ENCODE peak calls at places on chromosomes 11 and 22, in four cellular contexts. Y is SJSA1, F is OCI-LY7, L is aorta. Q is an unnamed sample.
A peak's percentile ranks its signal among the peaks of the same experiment; 100 is the strongest.

GRCh38 chr11:132062541-132062940 is 692.1 kb downstream of the NTM start:
- DNase-seq in F (no peak), L (no peak), Y (peak; percentile 54), Q (no peak)

GRCh38 chr11:102911758-102912481 is 37.1 kb upstream of the MMP12 start:
- DNase-seq in F (no peak), L (no peak), Y (no peak), Q (no peak)

GRCh38 chr22:46273432-46274148 is 5.8 kb downstream of the TTC38 start:
- DNase-seq in Y (no peak), F (no peak), L (no peak), Q (no peak)

GRCh38 chr11:17991799-17992433 is 20.9 kb downstream of the SERGEF start:
- DNase-seq in F (peak; percentile 68), Y (peak; percentile 36), L (no peak), Q (no peak)

GRCh38 chr11:129999407-129999806 is 3.2 kb downstream of the PRDM10 start:
- DNase-seq in Y (no peak), L (no peak), F (no peak), Q (no peak)

GRCh38 chr11:35360059-35360530 is 59.3 kb downstream of the SLC1A2 start:
- DNase-seq in Y (no peak), L (no peak), F (no peak), Q (no peak)

GRCh38 chr22:37186997-37187522 is 987 bp downstream of the C1QTNF6 start:
- DNase-seq in Y (peak; percentile 20), L (peak; percentile 24), F (no peak), Q (peak; percentile 18)

GRCh38 chr11:86577663-86578636 is 94.5 kb downstream of the ME3 start:
- DNase-seq in F (no peak), Y (peak; percentile 67), L (peak; percentile 73), Q (peak; percentile 78)

GRCh38 chr11:69908511-69909220 is 89.5 kb upstream of the FGF3 start:
- DNase-seq in L (peak; percentile 17), F (no peak), Y (no peak), Q (no peak)

GRCh38 chr22:42696331-42696967 is 24.2 kb downstream of the A4GALT start:
- DNase-seq in L (no peak), Y (no peak), F (peak; percentile 88), Q (no peak)

GRCh38 chr22:42695294-42695693 is 25.4 kb downstream of the A4GALT start:
- DNase-seq in F (no peak), Y (no peak), L (peak; percentile 83), Q (peak; percentile 55)

GRCh38 chr22:42692239-42693054 is 28.2 kb downstream of the A4GALT start:
- DNase-seq in F (peak; percentile 72), L (no peak), Y (no peak), Q (peak; percentile 42)

GRCh38 chr22:42693055-42693762 is 27.5 kb downstream of the A4GALT start:
- DNase-seq in L (no peak), F (no peak), Y (no peak), Q (peak; percentile 51)

GRCh38 chr22:42693763-42694683 is 26.6 kb downstream of the A4GALT start:
- DNase-seq in F (no peak), Y (no peak), L (no peak), Q (peak; percentile 43)
- H3K4me3 ChIP-seq in F (no peak overlapping the region), Y (no peak overlapping the region), L (no peak overlapping the region), Q (no peak overlapping the region)

GRCh38 chr11:111387318-111387863 is 8.3 kb upstream of the POU2AF1 start:
- DNase-seq in F (no peak), Y (no peak), L (no peak), Q (no peak)
- H3K4me1 ChIP-seq in F (peaks cover 52% of the 10 kb centered on the region), Y (no peaks in the 10 kb centered on the region), L (no peaks in the 10 kb centered on the region), Q (no peaks in the 10 kb centered on the region)

GRCh38 chr11:43774786-43775185 is 94.2 kb downstream of the HSD17B12 start:
- DNase-seq in F (no peak), Y (no peak), L (no peak), Q (no peak)

GRCh38 chr11:43784301-43784700 is 96.3 kb upstream of the ALKBH3 start:
- DNase-seq in L (no peak), Y (no peak), F (no peak), Q (no peak)

GRCh38 chr11:43784866-43785265 is 95.8 kb upstream of the ALKBH3 start:
- DNase-seq in Y (no peak), F (no peak), L (no peak), Q (no peak)

GRCh38 chr11:43779306-43779705 is 98.8 kb downstream of the HSD17B12 start:
- DNase-seq in L (no peak), Y (no peak), F (no peak), Q (no peak)
- H3K4me3 ChIP-seq in L (no peak overlapping the region), Y (no peak overlapping the region), F (no peak overlapping the region), Q (no peak overlapping the region)

GRCh38 chr11:63565728-63566127 is 2.5 kb upstream of the PLAAT2 start:
- DNase-seq in L (no peak), F (no peak), Y (no peak), Q (no peak)

GRCh38 chr11:63567044-63567840 is 4.1 kb upstream of the PLAAT2 start:
- DNase-seq in Y (peak; percentile 99), F (peak; percentile 85), L (no peak), Q (no peak)

GRCh38 chr11:63563201-63564055 is at the start of gene PLAAT2:
- DNase-seq in L (no peak), Y (no peak), F (no peak), Q (no peak)

GRCh38 chr11:63564056-63564784 is 1.0 kb upstream of the PLAAT2 start:
- DNase-seq in Y (no peak), F (no peak), L (no peak), Q (no peak)

GRCh38 chr11:63564785-63565350 is 1.7 kb upstream of the PLAAT2 start:
- DNase-seq in Y (peak; percentile 28), F (no peak), L (no peak), Q (no peak)
- H3K4me1 ChIP-seq in Y (peaks cover 36% of the 10 kb centered on the region), F (peaks cover 42% of the 10 kb centered on the region), L (no peaks in the 10 kb centered on the region), Q (peaks cover 4% of the 10 kb centered on the region)

GRCh38 chr22:44701824-44702478 is at the start of gene PRR5:
- DNase-seq in L (peak; percentile 87), Y (peak; percentile 39), F (peak; percentile 78), Q (peak; percentile 92)

GRCh38 chr22:44704159-44705021 is 2.4 kb downstream of the PRR5 start:
- DNase-seq in F (no peak), Y (no peak), L (no peak), Q (no peak)

GRCh38 chr22:44702479-44703219 is 645 bp downstream of the PRR5 start:
- DNase-seq in L (no peak), F (no peak), Y (peak; percentile 64), Q (peak; percentile 67)

GRCh38 chr22:44705022-44705297 is 3.0 kb downstream of the PRR5 start:
- DNase-seq in F (no peak), L (no peak), Y (no peak), Q (no peak)

DNA sequence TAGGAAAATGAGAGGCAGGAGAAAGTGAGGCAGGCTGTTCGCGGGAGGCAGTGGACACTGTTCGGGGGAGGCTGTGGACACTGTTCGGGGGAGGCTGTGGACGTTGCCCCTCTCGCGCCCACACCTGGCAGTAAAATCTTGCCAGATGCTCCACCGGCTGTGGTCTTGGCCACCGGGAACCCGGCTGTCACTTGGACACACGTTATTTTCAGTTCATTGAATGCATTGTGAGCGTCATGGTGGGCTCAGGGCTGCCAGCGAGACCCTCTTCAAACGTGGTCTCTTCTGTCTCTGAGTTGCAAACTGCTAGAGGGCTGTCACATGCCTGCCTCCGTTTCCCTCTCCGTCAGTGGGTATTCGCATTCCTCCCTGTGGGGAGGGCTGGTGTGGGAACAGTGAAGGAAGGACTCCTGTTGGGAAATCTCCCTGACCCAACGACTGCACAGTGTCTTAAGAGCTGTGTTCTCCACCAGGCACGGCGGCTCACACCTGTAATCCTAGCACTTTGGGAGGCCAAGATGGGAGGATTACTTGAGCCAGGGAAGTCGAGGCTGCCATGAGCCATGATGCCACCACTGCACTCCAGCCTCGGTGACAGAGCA is 1.4 kb downstream of the PRR5 start:
- DNase-seq in Y (no peak), F (no peak), L (no peak), Q (no peak)
- H3K4me3 ChIP-seq in Y (peak overlapping the region; percentile 58), F (no peak overlapping the region), L (no peak overlapping the region), Q (peak overlapping the region; percentile 78)

GRCh38 chr11:64247729-64248531 is 1.2 kb upstream of the PPP1R14B start:
- DNase-seq in Y (no peak), L (no peak), F (no peak), Q (no peak)
- H3K4me1 ChIP-seq in Y (peaks cover 55% of the 10 kb centered on the region), L (no peaks in the 10 kb centered on the region), F (peaks cover 62% of the 10 kb centered on the region), Q (no peaks in the 10 kb centered on the region)

DNA sequence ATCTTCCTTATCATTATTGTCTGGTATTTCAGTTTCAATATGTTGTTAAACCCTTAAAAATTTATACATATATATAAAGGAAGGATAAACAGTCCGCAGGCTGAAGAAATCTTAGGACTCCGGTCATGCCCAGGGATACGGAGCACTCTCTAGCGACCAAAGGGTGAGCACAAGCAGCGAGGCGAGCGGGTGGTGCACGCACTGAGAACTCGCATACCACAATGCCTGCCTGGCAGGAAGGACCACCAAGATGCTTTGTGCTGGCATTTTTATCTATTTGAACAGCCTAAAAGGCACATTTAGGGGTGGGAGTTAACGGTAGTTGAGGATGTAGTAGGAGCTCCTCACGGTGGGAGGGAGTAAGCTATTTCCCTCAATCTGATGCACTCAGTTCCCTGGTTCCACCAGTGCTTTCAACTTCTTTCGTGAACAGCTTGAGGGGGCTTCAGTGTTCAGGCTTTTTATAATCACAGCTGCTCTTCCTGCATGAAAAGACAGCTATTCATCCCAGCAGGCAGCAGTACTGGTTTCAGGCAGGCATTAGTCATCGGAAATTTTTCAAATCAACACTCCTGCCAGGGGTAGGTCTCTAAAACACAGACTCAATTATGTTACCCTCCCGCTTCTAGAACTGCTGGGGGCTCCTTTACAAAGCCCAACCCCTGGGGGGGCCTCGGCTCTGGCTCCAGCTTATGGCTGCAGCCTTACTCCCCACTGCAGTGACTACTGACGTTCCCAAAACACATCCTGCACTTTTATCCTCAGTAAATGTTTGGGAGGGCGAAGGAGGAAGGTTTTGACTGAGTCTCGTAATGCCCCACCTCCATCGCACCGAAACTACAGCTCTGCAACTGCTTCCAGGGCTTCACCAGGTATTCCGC is 6.0 kb downstream of the POLDIP3 start:
- DNase-seq in Y (peak; percentile 81), L (no peak), F (no peak), Q (no peak)
- H3K4me3 ChIP-seq in Y (peak overlapping the region; percentile 9), L (no peak overlapping the region), F (no peak overlapping the region), Q (no peak overlapping the region)

GRCh38 chr11:126467046-126467370 is 111.5 kb downstream of the ST3GAL4 start:
- DNase-seq in F (no peak), Y (no peak), L (no peak), Q (no peak)

GRCh38 chr11:126465573-126466287 is 110.2 kb downstream of the ST3GAL4 start:
- DNase-seq in F (peak; percentile 90), L (no peak), Y (no peak), Q (peak; percentile 40)

GRCh38 chr11:126462422-126462821 is 106.9 kb downstream of the ST3GAL4 start:
- DNase-seq in L (no peak), Y (no peak), F (no peak), Q (no peak)

GRCh38 chr11:126466288-126467045 is 111.0 kb downstream of the ST3GAL4 start:
- DNase-seq in L (no peak), Y (no peak), F (peak; percentile 58), Q (peak; percentile 33)

DNA sequence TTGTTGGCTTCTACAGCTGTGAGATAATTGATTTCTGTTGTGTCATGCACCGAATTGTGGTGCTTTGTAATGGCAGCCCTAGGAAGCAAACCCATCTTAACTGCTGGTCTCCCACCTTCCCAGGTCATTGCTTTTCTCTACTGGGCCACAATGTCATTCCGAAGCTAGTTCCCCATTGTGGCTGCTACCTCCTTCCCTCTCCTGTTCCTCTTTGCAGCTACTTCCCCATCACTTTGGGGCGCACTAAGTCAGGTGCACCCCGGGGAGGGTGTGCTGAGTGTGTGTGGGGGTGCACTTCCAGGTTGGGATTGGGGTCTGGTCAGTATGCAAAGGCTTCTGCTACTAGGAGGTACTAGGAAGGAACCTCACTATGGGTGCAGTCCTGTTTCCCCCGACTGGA is 109.3 kb downstream of the ST3GAL4 start:
- DNase-seq in F (no peak), Y (no peak), L (no peak), Q (no peak)
- H3K4me1 ChIP-seq in F (peaks cover 45% of the 10 kb centered on the region), Y (no peaks in the 10 kb centered on the region), L (no peaks in the 10 kb centered on the region), Q (no peaks in the 10 kb centered on the region)